ENCODE peak calls at places on chromosomes 4 and X, in nine cellular contexts. O is activated gamma-delta T cell treated with anti-CD3 and anti-CD28 coated beads, Interleukin-2, amount 50 U/mL, for 16 hours; I is RKO; Y is tibial artery; S is stimulated activated CD4-positive, alpha-beta T cell treated with anti-CD3 and anti-CD28 coated beads, Interleukin-1b, Interleukin-23, amount 100 ng/mL, for 24 hours; Q is ovary; E is HL-60; C is naive thymus-derived CD8-positive, alpha-beta T cell; W is EH. A is an unnamed sample.
A peak's percentile ranks its signal among the peaks of the same experiment; 100 is the strongest.

GRCh38 chr4:139692300-139693012 is 26.8 kb downstream of the MGST2 start:
- DNase-seq in W (no peak), I (no peak), O (no peak), E (no peak), Y (no peak), S (no peak), C (no peak), Q (no peak), A (no peak)

GRCh38 chr4:48315728-48316630 is 25.4 kb upstream of the SLAIN2 start:
- DNase-seq in E (peak; percentile 34), Q (no peak), S (no peak), Y (no peak), O (no peak), W (peak; percentile 72), C (peak; percentile 42), I (peak; percentile 78), A (peak; percentile 1)

GRCh38 chrX:31580227-31580626 is 508.4 kb upstream of the FTHL17 start:
- DNase-seq in O (no peak), I (no peak), E (no peak), W (peak; percentile 35), C (no peak), S (no peak), Y (no peak), Q (no peak), A (no peak)

GRCh38 chr4:15455290-15455689 is 14.4 kb upstream of the CC2D2A start:
- DNase-seq in E (peak; percentile 25), O (no peak), Y (peak; percentile 90), I (no peak), W (peak; percentile 41), Q (no peak), C (no peak), S (no peak), A (no peak)

GRCh38 chr4:152246659-152247058 is 289.2 kb downstream of the FBXW7 start:
- DNase-seq in S (no peak), E (no peak), Q (no peak), C (peak; percentile 48), Y (no peak), O (no peak), W (no peak), I (no peak), A (no peak)

GRCh38 chrX:17818729-17819128 is 42.4 kb downstream of the RAI2 start:
- DNase-seq in E (no peak), W (no peak), I (no peak), O (no peak), Y (no peak), Q (peak; percentile 22), C (no peak), S (no peak), A (no peak)

GRCh38 chr4:89994176-89994873 is 99.7 kb downstream of the MMRN1 start:
- DNase-seq in I (peak; percentile 0), E (no peak), W (no peak), Y (no peak), S (no peak), Q (no peak), C (no peak), O (no peak), A (no peak)

GRCh38 chr4:38131371-38132139 is 171.4 kb downstream of the PTTG2 start:
- DNase-seq in Y (no peak), I (no peak), C (peak; percentile 83), W (no peak), Q (no peak), E (no peak), S (peak; percentile 62), O (peak; percentile 57), A (no peak)

GRCh38 chrX:104112326-104112951 is at the start of gene ZCCHC18:
- DNase-seq in Y (peak; percentile 39), E (no peak), S (peak; percentile 13), O (peak; percentile 22), C (peak; percentile 34), Q (peak; percentile 60), I (no peak), W (peak; percentile 67), A (peak; percentile 19)